ENCODE peak calls at places on chromosome 12, in five cellular contexts. V is midbrain, L is GM06990, X is mucosa of descending colon, K is HFFc6. W is an unnamed sample.

GRCh38 chr12:56636118-56636674 is 6.1 kb upstream of the BAZ2A start:
- DNase-seq in V (peak), K (peak), X (peak), L (peak), W (peak)

GRCh38 chr12:115094163-115094816 is 410.3 kb upstream of the TBX3 start:
- DNase-seq in K (no peak), X (no peak), V (no peak), L (no peak), W (no peak)

GRCh38 chr12:34400986-34401658 is 378.8 kb downstream of the ALG10 start:
- DNase-seq in V (no peak), L (no peak), K (no peak), X (no peak), W (no peak)

GRCh38 chr12:108313609-108314331 is 25.3 kb downstream of the CMKLR1 start:
- DNase-seq in X (no peak), V (peak), K (no peak), L (no peak), W (peak)

GRCh38 chr12:131853832-131854797 is 25.9 kb downstream of the MMP17 start:
- DNase-seq in K (no peak), X (no peak), L (no peak), V (no peak), W (no peak)

GRCh38 chr12:117580718-117581062 is 219.3 kb upstream of the NOS1 start:
- DNase-seq in V (no peak), K (no peak), X (peak), L (peak), W (peak)

GRCh38 chr12:11650697-11651281 is 1.3 kb downstream of the ETV6 start:
- DNase-seq in K (peak), X (peak), V (peak), L (no peak), W (peak)

GRCh38 chr12:46414591-46415268 is 42.2 kb upstream of the SLC38A2 start:
- DNase-seq in L (no peak), V (no peak), X (no peak), K (no peak), W (no peak)

GRCh38 chr12:131511391-131511802 is 199.5 kb upstream of the SFSWAP start:
- DNase-seq in V (no peak), L (peak), X (peak), K (no peak), W (peak)

GRCh38 chr12:54419088-54419887 is at the start of gene ITGA5:
- DNase-seq in L (no peak), X (peak), K (peak), V (peak), W (no peak)

GRCh38 chr12:105253882-105254513 is 18.0 kb upstream of the APPL2 start:
- DNase-seq in K (peak), V (no peak), X (no peak), L (no peak), W (no peak)

GRCh38 chr12:67096533-67097318 is 172.4 kb upstream of the CAND1 start:
- DNase-seq in L (no peak), V (no peak), K (no peak), X (no peak), W (no peak)

GRCh38 chr12:6335451-6336078 is 6.3 kb downstream of the TNFRSF1A start:
- DNase-seq in L (peak), K (peak), V (peak), X (peak), W (no peak)

GRCh38 chr12:1816730-1817094 is 3.7 kb upstream of the LRTM2 start:
- DNase-seq in K (no peak), L (no peak), V (no peak), X (no peak), W (no peak)

GRCh38 chr12:97616936-97617335 is 154.3 kb downstream of the RMST start:
- DNase-seq in X (no peak), L (no peak), V (peak), K (no peak), W (peak)

GRCh38 chr12:112916270-112916669 is 9.5 kb downstream of the OAS1 start:
- DNase-seq in V (no peak), K (no peak), X (peak), L (no peak), W (no peak)

GRCh38 chr12:9387450-9387849 is 179.3 kb upstream of the PZP start:
- DNase-seq in K (no peak), X (no peak), L (no peak), V (no peak), W (no peak)

GRCh38 chr12:98332626-98333025 is 182.8 kb upstream of the TMPO start:
- DNase-seq in L (no peak), X (no peak), K (no peak), V (no peak), W (no peak)

GRCh38 chr12:15855646-15856045 is 26.5 kb upstream of the STRAP start:
- DNase-seq in K (no peak), L (no peak), V (no peak), X (no peak), W (no peak)

GRCh38 chr12:104006929-104007328 is 41.3 kb downstream of the TDG start:
- DNase-seq in V (no peak), K (peak), L (no peak), X (no peak), W (no peak)

GRCh38 chr12:53219116-53219955 is 12.3 kb upstream of the ITGB7 start:
- DNase-seq in K (no peak), X (peak), V (no peak), L (peak), W (no peak)

GRCh38 chr12:104314242-104314614 is 10.7 kb downstream of the EID3 start:
- DNase-seq in K (no peak), X (no peak), L (no peak), V (no peak), W (no peak)

GRCh38 chr12:97701901-97702300 is 239.3 kb downstream of the RMST start:
- DNase-seq in K (no peak), V (no peak), L (no peak), X (no peak), W (no peak)

GRCh38 chr12:54003625-54004024 is 3.7 kb downstream of the HOXC9 start:
- DNase-seq in L (no peak), K (no peak), V (no peak), X (no peak), W (no peak)

GRCh38 chr12:46367351-46368029 is 5.1 kb downstream of the SLC38A2 start:
- DNase-seq in K (no peak), L (no peak), V (no peak), X (no peak), W (no peak)

GRCh38 chr12:117393656-117394055 is 32.2 kb upstream of the NOS1 start:
- DNase-seq in K (no peak), X (no peak), V (no peak), L (no peak), W (no peak)

GRCh38 chr12:34294671-34295365 is 272.5 kb downstream of the ALG10 start:
- DNase-seq in L (no peak), K (no peak), V (no peak), X (no peak), W (no peak)

W was measured in globus pallidus.